ENCODE peak calls at places on chromosomes 12 and 14, in six cellular contexts. P is stimulated activated CD8-positive, alpha-beta memory T cell treated with anti-CD3 and anti-CD28 coated beads, Interleukin-15, amount 100 ng/mL, for 1 hour; R is smooth muscle cell of the brain vasculature; V is cardiac fibroblast; Q is SJCRH30; Z is lung. H is an unnamed sample.

GRCh38 chr12:1660304-1661187 is 30.3 kb upstream of the ADIPOR2 start:
- DNase-seq in P (peak; percentile 26), R (no peak), Z (peak; percentile 90), Q (no peak), V (peak; percentile 48), H (peak; percentile 25)

GRCh38 chr12:9634177-9634803 is 26.6 kb upstream of the KLRB1 start:
- DNase-seq in R (no peak), V (peak; percentile 72), P (peak; percentile 74), Q (peak; percentile 30), Z (peak; percentile 71), H (peak; percentile 68)

GRCh38 chr12:120994589-120995337 is 16.4 kb downstream of the HNF1A start:
- DNase-seq in Z (no peak), P (no peak), V (no peak), Q (no peak), R (no peak), H (no peak)

GRCh38 chr12:30996255-30996654 is 69.7 kb downstream of the TSPAN11 start:
- DNase-seq in V (peak; percentile 76), P (no peak), R (peak; percentile 43), Q (peak; percentile 78), Z (no peak), H (no peak)

GRCh38 chr14:66036598-66036997 is 449.6 kb upstream of the CCDC196 start:
- DNase-seq in Z (no peak), V (no peak), Q (no peak), R (no peak), P (no peak), H (no peak)

GRCh38 chr12:78725033-78725432 is 139.5 kb upstream of the SYT1 start:
- DNase-seq in R (no peak), P (no peak), Z (no peak), Q (no peak), V (no peak), H (no peak)

GRCh38 chr12:115199831-115200230 is 515.9 kb upstream of the TBX3 start:
- DNase-seq in V (peak; percentile 43), Z (no peak), P (no peak), R (no peak), Q (no peak), H (no peak)

GRCh38 chr14:99605299-99605961 is 1.4 kb upstream of the CCDC85C start:
- DNase-seq in V (peak; percentile 57), R (no peak), Q (peak; percentile 77), P (peak; percentile 62), Z (peak; percentile 45), H (peak; percentile 59)

GRCh38 chr12:104974626-104975290 is 11.4 kb upstream of the NOPCHAP1 start:
- DNase-seq in V (no peak), P (no peak), R (no peak), Q (no peak), Z (no peak), H (no peak)